ENCODE peak calls at places on chromosome 21, in six cellular contexts. Q, J, Y, Z, U and T are unnamed samples.

GRCh38 chr21:15084668-15085067 is 19.9 kb upstream of the NRIP1 start:
- DNase-seq in Y (no peak), J (no peak), U (no peak), Q (no peak), Z (no peak), T (no peak)

GRCh38 chr21:34022557-34023335 is 50.6 kb upstream of the MRPS6 start:
- DNase-seq in Q (no peak), J (no peak), U (no peak), Y (no peak), Z (no peak), T (no peak)

GRCh38 chr21:31180256-31181088 is 142.2 kb upstream of the KRTAP19-8 start:
- DNase-seq in Y (no peak), U (no peak), Z (no peak), J (peak), Q (peak), T (no peak)

GRCh38 chr21:19557046-19557445 is 1153.5 kb upstream of the TMPRSS15 start:
- DNase-seq in U (no peak), Z (no peak), Q (no peak), Y (no peak), J (no peak), T (no peak)

GRCh38 chr21:17476006-17476405 is 36.8 kb upstream of the CXADR start:
- DNase-seq in Q (no peak), Y (no peak), U (no peak), J (no peak), Z (no peak), T (no peak)

GRCh38 chr21:38756746-38757145 is 49.0 kb upstream of the ETS2 start:
- DNase-seq in Q (peak), Y (no peak), Z (no peak), J (no peak), U (no peak), T (no peak)

GRCh38 chr21:37337179-37337578 is 29.4 kb upstream of the DYRK1A start:
- DNase-seq in Q (no peak), Y (no peak), Z (no peak), J (no peak), U (no peak), T (no peak)

GRCh38 chr21:36461918-36462486 is 17.9 kb downstream of the CLDN14 start:
- DNase-seq in Q (no peak), U (peak), J (no peak), Z (no peak), Y (no peak), T (no peak)

GRCh38 chr21:14554948-14555347 is 8.8 kb upstream of the SAMSN1 start:
- DNase-seq in Z (no peak), J (no peak), Y (no peak), Q (peak), U (no peak), T (no peak)

GRCh38 chr21:37631319-37632117 is 264.9 kb downstream of the DYRK1A start:
- DNase-seq in U (no peak), Q (peak), J (peak), Y (no peak), Z (no peak), T (no peak)

GRCh38 chr21:28132713-28133112 is 860.0 kb downstream of the LTN1 start:
- DNase-seq in U (no peak), Q (no peak), Z (no peak), J (no peak), Y (no peak), T (no peak)

GRCh38 chr21:38032402-38032801 is 116.1 kb upstream of the KCNJ6 start:
- DNase-seq in Q (no peak), Y (no peak), Z (no peak), J (no peak), U (no peak), T (no peak)

GRCh38 chr21:27649323-27649722 is 682.4 kb upstream of the ADAMTS5 start:
- DNase-seq in Q (peak), Z (no peak), J (no peak), Y (no peak), U (no peak), T (no peak)

GRCh38 chr21:25925064-25925463 is 190.3 kb downstream of the GABPA start:
- DNase-seq in Y (no peak), J (no peak), U (no peak), Z (no peak), Q (no peak), T (no peak)

GRCh38 chr21:20728691-20729090 is 269.5 kb upstream of the NCAM2 start:
- DNase-seq in Z (no peak), U (no peak), Q (no peak), Y (no peak), J (no peak), T (no peak)

GRCh38 chr21:26709090-26709489 is 136.0 kb upstream of the CYYR1 start:
- DNase-seq in Q (peak), U (no peak), Y (no peak), Z (no peak), J (no peak), T (no peak)

GRCh38 chr21:37532868-37533780 is 166.6 kb downstream of the DYRK1A start:
- DNase-seq in J (peak), U (no peak), Z (no peak), Q (peak), Y (no peak), T (no peak)

GRCh38 chr21:35390013-35390776 is 341.1 kb upstream of the RUNX1 start:
- DNase-seq in Y (no peak), Z (no peak), Q (peak), J (no peak), U (no peak), T (no peak)

GRCh38 chr21:14985306-14985705 is 79.5 kb downstream of the NRIP1 start:
- DNase-seq in J (no peak), U (no peak), Z (no peak), Y (no peak), Q (no peak), T (no peak)

GRCh38 chr21:34732388-34732821 is 63.6 kb downstream of the CLIC6 start:
- DNase-seq in Q (no peak), Z (no peak), Y (no peak), J (no peak), U (no peak), T (no peak)

GRCh38 chr21:40146201-40146890 is 279.1 kb downstream of the PCP4 start:
- DNase-seq in Y (no peak), U (no peak), Q (no peak), Z (no peak), J (no peak), T (peak)

GRCh38 chr21:40140675-40141074 is 273.4 kb downstream of the PCP4 start:
- DNase-seq in Q (no peak), Y (no peak), U (no peak), J (no peak), Z (no peak), T (no peak)

GRCh38 chr21:40141621-40142020 is 274.4 kb downstream of the PCP4 start:
- DNase-seq in Q (no peak), Y (no peak), Z (no peak), U (no peak), J (no peak), T (no peak)

GRCh38 chr21:40139636-40140035 is 272.4 kb downstream of the PCP4 start:
- DNase-seq in Q (no peak), Y (no peak), Z (no peak), J (no peak), U (no peak), T (no peak)

DNA sequence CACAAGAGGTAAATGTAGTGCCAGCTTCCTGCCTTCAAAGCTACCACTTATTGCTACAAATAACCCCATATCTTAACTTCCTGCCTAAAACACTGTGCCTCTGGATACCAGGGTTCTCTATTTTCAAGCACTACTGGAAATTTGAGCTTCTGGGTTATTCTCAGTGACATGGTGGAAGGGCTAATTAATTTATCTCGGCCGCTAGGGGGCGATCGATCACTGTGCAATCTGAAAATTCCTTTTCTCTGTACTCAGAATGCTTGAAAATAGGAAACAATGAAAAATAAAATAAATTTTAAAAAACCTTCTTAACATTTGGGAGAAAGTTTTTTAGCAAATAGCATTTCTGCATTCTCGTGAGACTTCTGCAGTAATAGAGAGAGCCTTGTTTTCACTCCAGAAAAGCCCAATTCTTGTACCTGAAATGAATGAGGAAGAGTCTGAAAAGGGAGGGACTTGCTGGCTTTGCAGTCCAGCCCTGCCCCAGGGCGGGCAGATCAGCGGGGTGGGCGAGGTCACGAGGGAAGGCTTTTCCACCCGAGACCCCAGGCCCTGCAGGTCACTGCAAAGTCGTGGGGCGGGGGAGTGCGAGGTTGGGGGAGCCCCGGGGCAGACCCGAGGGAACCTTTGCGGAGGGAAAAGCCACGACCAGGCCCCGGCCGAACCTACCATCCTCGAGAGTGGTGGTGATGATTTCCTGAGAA is 276.7 kb downstream of the PCP4 start:
- DNase-seq in U (no peak), Z (no peak), Q (peak), Y (peak), J (no peak), T (no peak)
- TF ChIP-seq CTCF in U (peak), Z (peak), Q (peak), Y (peak), J (peak), T (peak)

GRCh38 chr21:23578027-23578426 is 2029.3 kb downstream of the MRPL39 start:
- DNase-seq in Y (no peak), J (no peak), U (no peak), Q (no peak), Z (no peak), T (peak)
- H3K4me3 ChIP-seq in Y (no peak), J (no peak), U (no peak), Q (no peak), Z (no peak), T (no peak)

GRCh38 chr21:44753357-44753756 is 42.0 kb upstream of the TSPEAR start:
- DNase-seq in Y (no peak), Z (no peak), Q (no peak), J (no peak), U (no peak), T (no peak)

GRCh38 chr21:44751799-44752636 is 40.6 kb upstream of the TSPEAR start:
- DNase-seq in Z (no peak), Q (no peak), Y (no peak), J (no peak), U (no peak), T (no peak)

GRCh38 chr21:44751186-44751798 is 39.9 kb upstream of the TSPEAR start:
- DNase-seq in Y (no peak), U (no peak), J (no peak), Z (no peak), Q (no peak), T (no peak)

GRCh38 chr21:44750675-44751025 is 39.3 kb upstream of the TSPEAR start:
- DNase-seq in J (no peak), Q (no peak), Y (no peak), Z (no peak), U (no peak), T (no peak)

GRCh38 chr21:44752701-44753235 is 41.4 kb upstream of the TSPEAR start:
- DNase-seq in U (no peak), Q (peak), Z (no peak), Y (no peak), J (no peak), T (peak)
- TF ChIP-seq CTCF in U (no peak), Q (peak), Z (no peak), Y (no peak), J (no peak), T (peak)

GRCh38 chr21:42459065-42459430 is 37.0 kb downstream of the RSPH1 start:
- DNase-seq in Z (no peak), Q (no peak), J (no peak), Y (no peak), U (no peak), T (no peak)

GRCh38 chr21:42460391-42461184 is 35.4 kb downstream of the RSPH1 start:
- DNase-seq in Y (peak), U (peak), Q (no peak), J (no peak), Z (peak), T (no peak)

GRCh38 chr21:42461185-42461520 is 34.9 kb downstream of the RSPH1 start:
- DNase-seq in J (no peak), Y (peak), Q (no peak), U (no peak), Z (no peak), T (no peak)

GRCh38 chr21:42461881-42462877 is 33.8 kb downstream of the RSPH1 start:
- DNase-seq in J (no peak), Q (no peak), Y (peak), U (no peak), Z (peak), T (no peak)

GRCh38 chr21:42459583-42460215 is 36.3 kb downstream of the RSPH1 start:
- DNase-seq in Y (no peak), U (peak), Z (peak), Q (no peak), J (no peak), T (no peak)
- H3K4me3 ChIP-seq in Y (no peak), U (no peak), Z (no peak), Q (no peak), J (no peak), T (no peak)

GRCh38 chr21:44018127-44018526 is 6.0 kb downstream of the TRAPPC10 start:
- DNase-seq in Q (no peak), Z (no peak), U (no peak), Y (no peak), J (no peak), T (no peak)

GRCh38 chr21:44021064-44021463 is 9.0 kb downstream of the TRAPPC10 start:
- DNase-seq in Y (no peak), Z (no peak), U (no peak), Q (no peak), J (no peak), T (no peak)

GRCh38 chr21:44018813-44019567 is 6.9 kb downstream of the TRAPPC10 start:
- DNase-seq in J (no peak), U (no peak), Z (no peak), Q (no peak), Y (no peak), T (no peak)

GRCh38 chr21:44020551-44020950 is 8.4 kb downstream of the TRAPPC10 start:
- DNase-seq in Q (no peak), Z (no peak), Y (no peak), U (no peak), J (no peak), T (no peak)

DNA sequence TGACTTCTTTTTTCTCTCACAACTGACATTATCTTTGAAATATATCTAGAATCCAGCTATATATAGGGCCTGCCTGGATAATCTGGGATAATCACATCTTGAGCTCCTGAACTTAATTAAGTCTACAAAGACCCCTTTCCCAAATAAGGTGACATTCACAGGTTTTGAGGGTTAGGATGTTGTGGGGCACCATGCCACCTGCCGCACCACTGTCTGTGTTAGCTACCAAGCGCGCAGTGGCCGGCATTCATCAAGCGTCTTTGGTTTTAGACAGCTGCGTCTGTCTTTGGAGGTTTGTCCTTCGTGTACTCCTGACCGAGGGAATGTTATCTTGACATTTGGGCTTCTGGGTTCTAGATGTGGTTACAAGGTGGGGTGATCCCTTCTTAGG is 7.5 kb downstream of the TRAPPC10 start:
- DNase-seq in J (no peak), U (no peak), Q (no peak), Y (no peak), Z (no peak), T (no peak)
- TF ChIP-seq CTCF in J (no peak), U (no peak), Q (no peak), Y (no peak), Z (no peak), T (no peak)

GRCh38 chr21:41878831-41879189 is 334 bp downstream of the PRDM15 start:
- DNase-seq in U (peak), Z (peak), Q (peak), J (peak), Y (peak), T (peak)
- H3K4me3 ChIP-seq in U (peak), Z (peak), Q (peak), J (peak), Y (peak), T (peak)

DNA sequence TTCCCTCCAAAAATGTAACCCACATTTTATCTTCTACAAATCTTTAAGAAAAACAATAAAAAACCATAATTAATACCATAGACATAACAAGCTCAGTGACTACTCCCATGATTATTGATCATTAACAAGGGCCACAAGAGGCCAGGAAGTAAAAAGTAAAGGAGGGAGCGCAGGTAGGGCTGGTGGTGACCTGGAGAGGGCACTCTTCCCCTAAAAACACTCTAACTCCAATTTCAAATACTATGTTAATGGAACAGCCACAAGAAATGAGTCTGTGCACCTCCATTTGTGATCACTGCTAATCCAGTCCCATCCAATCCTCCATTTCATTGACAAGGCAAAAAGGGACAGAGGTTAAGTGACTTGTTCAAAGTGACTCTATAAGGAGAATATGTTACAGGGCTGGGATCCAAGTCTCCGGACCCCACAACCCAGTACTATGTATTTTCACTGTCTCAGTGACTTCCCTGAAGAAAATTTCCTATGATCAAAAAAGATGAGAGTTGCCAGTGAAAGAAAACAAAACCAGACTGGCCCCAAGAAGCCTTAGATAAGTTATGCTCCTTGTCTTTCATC is 41.2 kb upstream of the CFAP298 start:
- DNase-seq in Y (no peak), Z (no peak), Q (peak), J (peak), U (no peak), T (no peak)
- TF ChIP-seq CTCF in Y (no peak), Z (peak), Q (peak), J (peak), U (peak), T (peak)

GRCh38 chr21:46356494-46357334 is 32.8 kb downstream of the PCNT start:
- DNase-seq in U (no peak), J (no peak), Z (no peak), Y (no peak), Q (no peak), T (no peak)
- H3K4me3 ChIP-seq in U (no peak), J (no peak), Z (no peak), Y (no peak), Q (no peak), T (no peak)

GRCh38 chr21:45003331-45004058 is 63.7 kb downstream of the SLX9 start:
- DNase-seq in J (no peak), Y (no peak), U (peak), Q (no peak), Z (no peak), T (no peak)
- TF ChIP-seq CTCF in J (no peak), Y (no peak), U (peak), Q (no peak), Z (no peak), T (no peak)

DNA sequence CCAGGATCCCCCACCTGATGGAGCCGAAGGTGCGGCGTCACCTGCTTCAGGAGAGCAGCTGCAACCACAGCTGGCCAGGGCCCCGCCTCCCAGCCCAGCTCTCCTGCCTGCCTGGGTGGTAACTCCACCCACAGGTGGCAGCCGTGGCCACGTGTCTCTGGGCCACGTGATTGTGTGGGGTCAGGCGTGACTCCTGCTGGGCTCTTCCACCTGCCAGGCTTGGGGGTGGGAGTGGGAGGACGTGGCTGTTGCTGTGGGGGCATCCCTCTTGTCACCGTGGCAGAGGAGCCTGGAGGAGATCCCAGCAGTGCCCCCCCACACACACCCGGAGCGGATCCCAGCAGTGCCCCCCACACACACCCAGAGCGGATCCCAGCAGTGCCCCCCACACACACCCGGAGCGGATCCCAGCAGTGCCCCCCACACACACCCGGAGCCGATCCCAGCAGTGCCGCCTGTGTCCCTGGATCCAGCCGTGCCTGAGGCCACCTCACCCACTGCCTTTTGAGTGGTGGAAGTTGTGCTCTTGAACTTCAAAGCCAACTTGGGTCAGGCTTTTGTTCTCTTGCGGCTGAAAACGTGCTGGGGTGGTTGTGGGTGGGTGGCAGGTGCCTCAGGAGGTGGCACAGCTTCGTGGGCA is 32.2 kb downstream of the POFUT2 start:
- DNase-seq in Z (no peak), Q (no peak), Y (no peak), J (no peak), U (peak), T (no peak)
- H3K4me3 ChIP-seq in Z (no peak), Q (no peak), Y (no peak), J (no peak), U (no peak), T (no peak)